ENCODE peak calls at places on chromosomes 11 and 22, in seven cellular contexts. R is astrocyte; S is NCI-H1105; B is prostate gland; P is ascending aorta; F is BE2C; N is activated T-cell treated with anti-CD3 and anti-CD28 coated beads, Interleukin-2, amount 50 U/mL, for 48 hours. M is an unnamed sample.

GRCh38 chr11:44484211-44484610 is 81.3 kb upstream of the CD82 start:
- DNase-seq in N (no peak), S (no peak), B (no peak), F (peak), R (no peak), P (no peak), M (no peak)

GRCh38 chr11:75786101-75786736 is 17.6 kb downstream of the DGAT2 start:
- DNase-seq in F (no peak), P (no peak), B (no peak), N (no peak), R (no peak), S (no peak), M (no peak)

GRCh38 chr11:3123316-3123715 is 41.8 kb downstream of the OSBPL5 start:
- DNase-seq in B (peak), P (peak), F (peak), S (peak), R (peak), N (no peak), M (no peak)

GRCh38 chr11:106156290-106156937 is 79.0 kb downstream of the AASDHPPT start:
- DNase-seq in P (no peak), S (no peak), R (peak), N (no peak), F (no peak), B (peak), M (peak)

GRCh38 chr11:120013325-120014250 is 124.3 kb downstream of the TRIM29 start:
- DNase-seq in B (peak), F (peak), P (no peak), R (peak), S (no peak), N (peak), M (no peak)

GRCh38 chr11:35014352-35014751 is 97.9 kb downstream of the PDHX start:
- DNase-seq in F (no peak), P (no peak), S (no peak), N (no peak), B (no peak), R (peak), M (peak)

GRCh38 chr11:118251858-118252652 is at the start of gene MPZL3:
- DNase-seq in F (peak), P (peak), B (peak), S (peak), N (peak), R (peak), M (peak)

GRCh38 chr11:63443714-63444113 is 47.3 kb downstream of the PLAAT5 start:
- DNase-seq in P (no peak), B (no peak), R (no peak), S (no peak), F (no peak), N (no peak), M (no peak)

GRCh38 chr11:133833101-133833898 is 12.0 kb downstream of the SPATA19 start:
- DNase-seq in S (peak), R (no peak), F (peak), P (no peak), N (no peak), B (no peak), M (no peak)

GRCh38 chr11:62682518-62682917 is 3.6 kb upstream of the UBXN1 start:
- DNase-seq in P (no peak), F (no peak), B (no peak), S (no peak), N (no peak), R (no peak), M (no peak)

GRCh38 chr11:66789097-66789890 is 53.9 kb upstream of the RCE1 start:
- DNase-seq in F (no peak), B (no peak), R (peak), S (no peak), N (no peak), P (no peak), M (no peak)

GRCh38 chr11:122036022-122036421 is 80.0 kb downstream of the BLID start:
- DNase-seq in S (no peak), F (no peak), N (no peak), P (no peak), B (no peak), R (peak), M (peak)

GRCh38 chr11:113552271-113552670 is 77.1 kb upstream of the DRD2 start:
- DNase-seq in N (no peak), P (no peak), B (no peak), R (no peak), F (no peak), S (no peak), M (no peak)

GRCh38 chr11:33214187-33214586 is 43.0 kb upstream of the HIPK3 start:
- DNase-seq in B (no peak), R (peak), F (no peak), S (no peak), P (no peak), N (no peak), M (no peak)

GRCh38 chr11:132062541-132062940 is 692.1 kb downstream of the NTM start:
- DNase-seq in F (no peak), B (no peak), S (no peak), R (peak), P (no peak), N (no peak), M (no peak)

GRCh38 chr22:45673482-45674175 is 2.0 kb downstream of the ATXN10 start:
- DNase-seq in N (no peak), S (no peak), R (no peak), B (no peak), F (no peak), P (no peak), M (no peak)

M was measured in brain microvascular endothelial cell.